ENCODE peak calls at places on chromosome 13, in four cellular contexts. One of them, this sample, is unnamed.

GRCh38 chr13:99378985-99379734 is 72.0 kb upstream of the GPR183 start:
- DNase-seq in BE2C: no peak
- DNase-seq in cardiac fibroblast: no peak
- DNase-seq in progenitor cell of endocrine pancreas: no peak
- DNase-seq in this sample: no peak

GRCh38 chr13:53405616-53406015 is 377.0 kb downstream of the OLFM4 start:
- DNase-seq in BE2C: no peak
- DNase-seq in cardiac fibroblast: no peak
- DNase-seq in progenitor cell of endocrine pancreas: peak
- DNase-seq in this sample: peak

GRCh38 chr13:60152114-60152513 is 11.6 kb downstream of the DIAPH3 start:
- DNase-seq in BE2C: no peak
- DNase-seq in cardiac fibroblast: no peak
- DNase-seq in progenitor cell of endocrine pancreas: no peak
- DNase-seq in this sample: no peak

GRCh38 chr13:81597101-81597500 is 1256.2 kb upstream of the SPRY2 start:
- DNase-seq in BE2C: no peak
- DNase-seq in cardiac fibroblast: no peak
- DNase-seq in progenitor cell of endocrine pancreas: no peak
- DNase-seq in this sample: no peak

GRCh38 chr13:48801255-48801654 is 147.5 kb downstream of the CYSLTR2 start:
- DNase-seq in BE2C: no peak
- DNase-seq in cardiac fibroblast: peak
- DNase-seq in progenitor cell of endocrine pancreas: no peak
- DNase-seq in this sample: no peak

GRCh38 chr13:99816321-99816720 is 155.2 kb downstream of the ZIC5 start:
- DNase-seq in BE2C: no peak
- DNase-seq in cardiac fibroblast: no peak
- DNase-seq in progenitor cell of endocrine pancreas: no peak
- DNase-seq in this sample: no peak

GRCh38 chr13:69194130-69194529 is 913.5 kb upstream of the ATXN8OS start:
- DNase-seq in BE2C: no peak
- DNase-seq in cardiac fibroblast: no peak
- DNase-seq in progenitor cell of endocrine pancreas: no peak
- DNase-seq in this sample: no peak

GRCh38 chr13:88925954-88926353 is 1254.8 kb downstream of the SLITRK5 start:
- DNase-seq in BE2C: no peak
- DNase-seq in cardiac fibroblast: no peak
- DNase-seq in progenitor cell of endocrine pancreas: no peak
- DNase-seq in this sample: no peak

GRCh38 chr13:21637296-21637695 is 33.3 kb upstream of the MICU2 start:
- DNase-seq in BE2C: no peak
- DNase-seq in cardiac fibroblast: peak
- DNase-seq in progenitor cell of endocrine pancreas: no peak
- DNase-seq in this sample: no peak

GRCh38 chr13:111204438-111205177 is 89.5 kb downstream of the ARHGEF7 start:
- DNase-seq in BE2C: no peak
- DNase-seq in cardiac fibroblast: peak
- DNase-seq in progenitor cell of endocrine pancreas: no peak
- DNase-seq in this sample: peak

GRCh38 chr13:113013303-113013702 is 44.3 kb downstream of the MCF2L start:
- DNase-seq in BE2C: no peak
- DNase-seq in cardiac fibroblast: no peak
- DNase-seq in progenitor cell of endocrine pancreas: no peak
- DNase-seq in this sample: no peak

GRCh38 chr13:113641426-113641825 is 16.6 kb downstream of the ATP4B start:
- DNase-seq in BE2C: peak
- DNase-seq in cardiac fibroblast: no peak
- DNase-seq in progenitor cell of endocrine pancreas: no peak
- DNase-seq in this sample: no peak

GRCh38 chr13:41995946-41996345 is 35.0 kb upstream of the VWA8 start:
- DNase-seq in BE2C: peak
- DNase-seq in cardiac fibroblast: peak
- DNase-seq in progenitor cell of endocrine pancreas: no peak
- DNase-seq in this sample: no peak

GRCh38 chr13:113835461-113836274 is 28.2 kb downstream of the GAS6 start:
- DNase-seq in BE2C: no peak
- DNase-seq in cardiac fibroblast: peak
- DNase-seq in progenitor cell of endocrine pancreas: no peak
- DNase-seq in this sample: peak

GRCh38 chr13:33678084-33678483 is 139.9 kb upstream of the RFC3 start:
- DNase-seq in BE2C: no peak
- DNase-seq in cardiac fibroblast: no peak
- DNase-seq in progenitor cell of endocrine pancreas: no peak
- DNase-seq in this sample: no peak
- TF ChIP-seq CTCF in BE2C: no peak
- TF ChIP-seq CTCF in cardiac fibroblast: no peak
- TF ChIP-seq CTCF in progenitor cell of endocrine pancreas: no peak
- TF ChIP-seq CTCF in this sample: no peak

GRCh38 chr13:31051999-31052398 is 109.7 kb downstream of the HSPH1 start:
- DNase-seq in BE2C: no peak
- DNase-seq in cardiac fibroblast: no peak
- DNase-seq in progenitor cell of endocrine pancreas: no peak
- DNase-seq in this sample: no peak
- TF ChIP-seq CTCF in BE2C: peak
- TF ChIP-seq CTCF in cardiac fibroblast: peak
- TF ChIP-seq CTCF in progenitor cell of endocrine pancreas: peak
- TF ChIP-seq CTCF in this sample: no peak

DNA sequence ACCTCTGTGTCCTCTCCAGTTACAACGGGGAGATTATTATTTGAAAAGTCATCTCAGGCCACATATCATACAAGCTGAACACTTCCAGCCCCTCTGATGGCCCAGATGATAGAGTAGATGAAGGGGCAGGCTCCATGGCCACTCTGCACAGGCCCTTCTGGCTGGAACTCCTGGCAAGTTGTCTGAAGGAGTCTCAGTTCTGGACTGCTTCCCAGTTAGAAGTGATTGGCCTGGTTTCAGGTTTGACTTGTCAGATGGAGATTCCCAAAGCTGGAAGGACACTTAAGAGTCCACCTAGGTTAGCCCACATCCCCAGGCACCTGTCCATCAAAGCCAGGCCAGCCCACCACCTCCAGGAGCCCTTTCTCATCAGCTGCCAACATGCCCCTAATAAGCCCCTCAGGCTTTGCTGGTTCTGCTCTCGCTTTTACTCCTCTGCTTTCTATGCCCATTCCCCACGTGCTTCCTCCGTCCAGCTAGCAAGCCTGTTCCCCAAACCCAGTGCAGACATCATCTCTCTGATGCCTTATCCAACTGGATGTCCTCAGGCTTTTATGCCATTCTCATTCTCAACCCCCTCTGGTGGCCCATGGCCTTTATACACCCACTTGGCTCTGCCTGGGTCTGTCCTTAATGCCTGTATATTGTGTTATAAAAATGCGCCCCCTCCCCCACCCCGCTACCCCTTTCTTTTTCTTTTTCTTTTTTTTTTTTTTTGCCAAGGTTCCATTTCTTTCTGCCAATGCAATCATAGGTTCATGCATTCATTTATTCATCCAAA is 56.5 kb downstream of the HSPH1 start:
- DNase-seq in BE2C: no peak
- DNase-seq in cardiac fibroblast: no peak
- DNase-seq in progenitor cell of endocrine pancreas: no peak
- DNase-seq in this sample: no peak
- TF ChIP-seq CTCF in BE2C: no peak
- TF ChIP-seq CTCF in cardiac fibroblast: no peak
- TF ChIP-seq CTCF in progenitor cell of endocrine pancreas: no peak
- TF ChIP-seq CTCF in this sample: no peak

DNA sequence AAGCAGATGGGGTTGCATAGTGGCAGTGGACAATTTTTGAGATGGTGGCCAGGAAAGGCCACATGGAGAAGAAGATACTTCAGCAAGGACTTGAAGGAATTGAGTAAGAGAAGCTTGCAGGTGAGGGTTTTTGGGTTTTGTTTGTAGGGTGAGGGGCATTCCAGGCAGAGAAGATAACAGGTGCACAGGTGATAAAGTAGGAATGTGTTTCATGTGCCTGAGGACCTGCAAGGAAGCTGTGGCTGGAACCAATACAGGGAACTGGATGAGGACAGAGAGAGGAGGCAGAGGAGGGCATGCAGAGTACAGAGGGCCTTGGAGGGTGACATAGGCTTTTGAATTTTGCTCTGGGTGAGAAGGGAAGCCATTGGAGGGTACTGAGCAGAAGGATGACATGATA is 314.5 kb downstream of the KLF12 start:
- DNase-seq in BE2C: no peak
- DNase-seq in cardiac fibroblast: no peak
- DNase-seq in progenitor cell of endocrine pancreas: no peak
- DNase-seq in this sample: no peak
- TF ChIP-seq CTCF in BE2C: no peak
- TF ChIP-seq CTCF in cardiac fibroblast: no peak
- TF ChIP-seq CTCF in progenitor cell of endocrine pancreas: no peak
- TF ChIP-seq CTCF in this sample: no peak

GRCh38 chr13:20354722-20355121 is 122.6 kb upstream of the GJB6 start:
- DNase-seq in BE2C: no peak
- DNase-seq in cardiac fibroblast: no peak
- DNase-seq in progenitor cell of endocrine pancreas: no peak
- DNase-seq in this sample: no peak

GRCh38 chr13:20350819-20351218 is 118.7 kb upstream of the GJB6 start:
- DNase-seq in BE2C: no peak
- DNase-seq in cardiac fibroblast: no peak
- DNase-seq in progenitor cell of endocrine pancreas: no peak
- DNase-seq in this sample: no peak

GRCh38 chr13:20356437-20356836 is 124.3 kb upstream of the GJB6 start:
- DNase-seq in BE2C: no peak
- DNase-seq in cardiac fibroblast: no peak
- DNase-seq in progenitor cell of endocrine pancreas: no peak
- DNase-seq in this sample: peak

GRCh38 chr13:20351279-20352022 is 119.3 kb upstream of the GJB6 start:
- DNase-seq in BE2C: no peak
- DNase-seq in cardiac fibroblast: peak
- DNase-seq in progenitor cell of endocrine pancreas: no peak
- DNase-seq in this sample: no peak

DNA sequence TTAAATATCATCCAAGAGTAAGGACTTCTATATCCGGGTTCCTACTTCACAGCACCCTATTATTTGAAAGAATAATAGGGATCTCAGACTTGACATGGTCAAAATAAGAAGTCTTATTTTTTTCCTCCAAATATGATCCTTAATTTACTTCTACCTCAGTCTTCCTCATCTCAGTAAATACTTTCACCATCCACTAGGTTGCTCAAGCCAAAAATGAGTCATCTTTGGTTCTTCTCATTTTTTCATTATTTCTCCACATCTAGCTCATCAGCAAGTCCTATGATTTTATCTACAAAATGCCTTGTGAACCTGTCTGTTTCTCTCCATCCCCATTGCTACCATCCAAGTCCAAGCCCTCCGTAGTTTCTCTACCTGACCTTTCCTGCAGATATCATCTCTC is 121.9 kb upstream of the GJB6 start:
- DNase-seq in BE2C: no peak
- DNase-seq in cardiac fibroblast: peak
- DNase-seq in progenitor cell of endocrine pancreas: no peak
- DNase-seq in this sample: no peak
- TF ChIP-seq CTCF in BE2C: no peak
- TF ChIP-seq CTCF in cardiac fibroblast: peak
- TF ChIP-seq CTCF in progenitor cell of endocrine pancreas: no peak
- TF ChIP-seq CTCF in this sample: no peak

GRCh38 chr13:108342369-108343289 is 73.1 kb downstream of the TNFSF13B start:
- DNase-seq in BE2C: no peak
- DNase-seq in cardiac fibroblast: peak
- DNase-seq in progenitor cell of endocrine pancreas: no peak
- DNase-seq in this sample: no peak
- TF ChIP-seq CTCF in BE2C: peak
- TF ChIP-seq CTCF in cardiac fibroblast: peak
- TF ChIP-seq CTCF in progenitor cell of endocrine pancreas: peak
- TF ChIP-seq CTCF in this sample: peak

DNA sequence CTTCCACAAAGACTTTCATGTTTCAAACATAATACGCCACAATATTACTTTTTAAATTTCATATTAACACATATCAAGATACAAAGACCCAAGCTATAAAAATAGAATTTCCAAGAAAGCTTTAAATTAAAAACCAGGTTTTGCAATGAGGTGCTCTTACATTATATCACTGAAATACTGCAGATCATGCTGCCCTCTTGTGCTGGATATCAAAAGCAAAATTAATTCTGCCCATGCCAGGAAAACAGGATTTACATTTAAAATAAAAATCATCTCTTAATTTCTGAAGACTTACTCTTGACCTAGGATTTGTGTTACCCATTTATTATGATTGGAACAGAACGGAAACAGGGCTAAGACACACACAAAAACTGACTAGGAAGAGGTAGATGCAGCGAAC is 145.0 kb downstream of the ABCC4 start:
- DNase-seq in BE2C: no peak
- DNase-seq in cardiac fibroblast: peak
- DNase-seq in progenitor cell of endocrine pancreas: no peak
- DNase-seq in this sample: no peak
- TF ChIP-seq CTCF in BE2C: peak
- TF ChIP-seq CTCF in cardiac fibroblast: peak
- TF ChIP-seq CTCF in progenitor cell of endocrine pancreas: peak
- TF ChIP-seq CTCF in this sample: no peak

This sample was measured in nephron progenitor cell.